ENCODE peak calls at places on chromosomes 13 and 19, in eight cellular contexts. Y is amniotic epithelial cell; P is dorsolateral prefrontal cortex; M is RKO; Z is anterior cingulate cortex; T is stimulated activated CD4-positive, alpha-beta T cell treated with anti-CD3 and anti-CD28 coated beads, Interleukin-1b, Interleukin-23, amount 100 ng/mL, for 4 hours; D is activated CD4-positive, CD25-positive, alpha-beta regulatory T cell treated with anti-CD3 and anti-CD28 coated beads, Interleukin-2, amount 50 U/mL, for 72 hours; G is cerebellar nuclear complex. L is an unnamed sample.

GRCh38 chr19:45528744-45529453 is 21.6 kb downstream of the VASP start:
- DNase-seq in Y (peak; percentile 34), P (no peak), M (no peak), Z (peak; percentile 79), T (no peak), D (no peak), G (peak; percentile 48), L (peak; percentile 43)

GRCh38 chr13:52348983-52349780 is 56.8 kb downstream of the THSD1 start:
- DNase-seq in Y (peak; percentile 88), P (no peak), M (peak; percentile 92), Z (no peak), T (no peak), D (no peak), G (no peak), L (no peak)

GRCh38 chr19:17555480-17555928 is at the start of gene COLGALT1:
- DNase-seq in Y (peak; percentile 93), P (peak; percentile 99), M (peak; percentile 98), Z (peak; percentile 98), T (peak; percentile 99), D (peak; percentile 99), G (peak; percentile 84), L (peak; percentile 97)

GRCh38 chr19:30254214-30254613 is 118.0 kb upstream of the ZNF536 start:
- DNase-seq in Y (no peak), P (no peak), M (no peak), Z (no peak), T (no peak), D (no peak), G (no peak), L (no peak)

GRCh38 chr13:26051231-26052135 is at the start of gene SHISA2:
- DNase-seq in Y (peak; percentile 47), P (no peak), M (peak; percentile 2), Z (no peak), T (peak; percentile 49), D (peak; percentile 35), G (no peak), L (peak; percentile 66)

GRCh38 chr19:42280761-42281174 is 11.7 kb downstream of the CIC start:
- DNase-seq in Y (no peak), P (no peak), M (no peak), Z (peak; percentile 75), T (no peak), D (no peak), G (no peak), L (no peak)

GRCh38 chr19:13850910-13851753 is 25.8 kb upstream of the NANOS3 start:
- DNase-seq in Y (peak; percentile 85), P (no peak), M (peak; percentile 96), Z (peak; percentile 58), T (no peak), D (no peak), G (no peak), L (peak; percentile 79)

GRCh38 chr19:12777217-12778019 is 2.1 kb upstream of the HOOK2 start:
- DNase-seq in Y (no peak), P (no peak), M (no peak), Z (peak; percentile 70), T (peak; percentile 81), D (peak; percentile 88), G (peak; percentile 33), L (peak; percentile 78)

GRCh38 chr19:14112809-14113385 is 4.7 kb downstream of the PRKACA start:
- DNase-seq in Y (no peak), P (no peak), M (no peak), Z (no peak), T (no peak), D (no peak), G (no peak), L (no peak)

GRCh38 chr19:48397636-48398328 is 4.3 kb downstream of the GRIN2D start:
- DNase-seq in Y (no peak), P (no peak), M (no peak), Z (no peak), T (no peak), D (no peak), G (no peak), L (no peak)

GRCh38 chr19:17623224-17623935 is 64.8 kb downstream of the UNC13A start:
- DNase-seq in Y (no peak), P (no peak), M (no peak), Z (no peak), T (no peak), D (no peak), G (no peak), L (no peak)

GRCh38 chr19:50933640-50934039 is 19.2 kb downstream of the KLK5 start:
- DNase-seq in Y (no peak), P (no peak), M (peak; percentile 38), Z (no peak), T (no peak), D (no peak), G (no peak), L (no peak)

GRCh38 chr19:920051-920857 is 3.1 kb downstream of the KISS1R start:
- DNase-seq in Y (peak; percentile 30), P (no peak), M (no peak), Z (no peak), T (no peak), D (peak; percentile 63), G (no peak), L (no peak)

GRCh38 chr19:16459680-16460079 is 12.1 kb downstream of the EPS15L1 start:
- DNase-seq in Y (no peak), P (no peak), M (no peak), Z (no peak), T (no peak), D (no peak), G (no peak), L (no peak)

GRCh38 chr19:48807590-48808308 is 3.1 kb downstream of the BCAT2 start:
- DNase-seq in Y (no peak), P (no peak), M (peak; percentile 48), Z (no peak), T (no peak), D (no peak), G (no peak), L (no peak)

GRCh38 chr19:33171916-33172359 is 22.2 kb upstream of the LRP3 start:
- DNase-seq in Y (peak; percentile 50), P (no peak), M (peak; percentile 46), Z (no peak), T (no peak), D (no peak), G (no peak), L (no peak)

GRCh38 chr19:37906868-37907734 is at the start of gene SIPA1L3:
- DNase-seq in Y (peak; percentile 94), P (peak; percentile 95), M (peak; percentile 95), Z (peak; percentile 96), T (peak; percentile 87), D (peak; percentile 88), G (peak; percentile 88), L (peak; percentile 93)

GRCh38 chr19:3370214-3370720 is 3.9 kb downstream of the NFIC start:
- DNase-seq in Y (no peak), P (no peak), M (no peak), Z (no peak), T (no peak), D (no peak), G (peak; percentile 34), L (no peak)

GRCh38 chr13:28526876-28527275 is 31.9 kb upstream of the FLT1 start:
- DNase-seq in Y (no peak), P (no peak), M (no peak), Z (no peak), T (no peak), D (no peak), G (no peak), L (no peak)